ENCODE peak calls at places on chromosomes 12 and 14, in nine cellular contexts. L, P, A, V, R, B, D, C and M are unnamed samples.
A peak's percentile ranks its signal among the peaks of the same experiment; 100 is the strongest.

GRCh38 chr12:69161835-69162234 is 77.5 kb upstream of the CPSF6 start:
- DNase-seq in L (no peak), P (no peak), A (no peak), V (no peak), R (no peak), B (no peak), D (no peak), C (peak; percentile 13), M (no peak)

GRCh38 chr12:82740129-82741000 is 53.7 kb downstream of the TMTC2 start:
- DNase-seq in L (no peak), P (peak; percentile 85), A (no peak), V (peak; percentile 75), R (no peak), B (no peak), D (peak; percentile 32), C (peak; percentile 55), M (no peak)

GRCh38 chr12:4116251-4117111 is 157.1 kb upstream of the CCND2 start:
- DNase-seq in L (no peak), P (peak; percentile 69), A (no peak), V (peak; percentile 70), R (no peak), B (no peak), D (peak; percentile 55), C (peak; percentile 79), M (no peak)

GRCh38 chr12:47507221-47507620 is 198.6 kb downstream of the RPAP3 start:
- DNase-seq in L (no peak), P (peak; percentile 32), A (no peak), V (no peak), R (no peak), B (no peak), D (no peak), C (peak; percentile 26), M (no peak)

GRCh38 chr14:39912192-39913100 is 480.2 kb upstream of the FBXO33 start:
- DNase-seq in L (no peak), P (no peak), A (no peak), V (no peak), R (no peak), B (no peak), D (no peak), C (no peak), M (no peak)

GRCh38 chr14:77869350-77869749 is 69.4 kb downstream of the ADCK1 start:
- DNase-seq in L (no peak), P (no peak), A (no peak), V (no peak), R (no peak), B (no peak), D (no peak), C (no peak), M (no peak)

GRCh38 chr14:75242546-75243273 is 35.9 kb upstream of the FOS start:
- DNase-seq in L (no peak), P (peak; percentile 83), A (no peak), V (peak; percentile 66), R (no peak), B (no peak), D (no peak), C (peak; percentile 90), M (no peak)

GRCh38 chr12:127169321-127170270 is 1097.4 kb upstream of the TMEM132C start:
- DNase-seq in L (no peak), P (peak; percentile 78), A (no peak), V (no peak), R (no peak), B (no peak), D (no peak), C (peak; percentile 93), M (no peak)

GRCh38 chr14:38255673-38256357 is at the start of gene CLEC14A:
- DNase-seq in L (no peak), P (peak; percentile 6), A (peak; percentile 23), V (no peak), R (no peak), B (no peak), D (no peak), C (peak; percentile 28), M (no peak)

GRCh38 chr14:90412058-90412457 is 15.2 kb downstream of the CALM1 start:
- DNase-seq in L (no peak), P (no peak), A (no peak), V (no peak), R (no peak), B (no peak), D (no peak), C (peak; percentile 34), M (no peak)

GRCh38 chr14:92351750-92352149 is 28.8 kb downstream of the SLC24A4 start:
- DNase-seq in L (no peak), P (no peak), A (no peak), V (no peak), R (no peak), B (no peak), D (no peak), C (no peak), M (no peak)

GRCh38 chr14:92356677-92357076 is 33.7 kb downstream of the SLC24A4 start:
- DNase-seq in L (no peak), P (no peak), A (no peak), V (no peak), R (no peak), B (no peak), D (no peak), C (no peak), M (no peak)

GRCh38 chr14:92353447-92353846 is 30.5 kb downstream of the SLC24A4 start:
- DNase-seq in L (no peak), P (no peak), A (no peak), V (no peak), R (no peak), B (no peak), D (no peak), C (no peak), M (no peak)

GRCh38 chr14:92348154-92348553 is 25.2 kb downstream of the SLC24A4 start:
- DNase-seq in L (no peak), P (no peak), A (no peak), V (no peak), R (no peak), B (no peak), D (no peak), C (no peak), M (no peak)

DNA sequence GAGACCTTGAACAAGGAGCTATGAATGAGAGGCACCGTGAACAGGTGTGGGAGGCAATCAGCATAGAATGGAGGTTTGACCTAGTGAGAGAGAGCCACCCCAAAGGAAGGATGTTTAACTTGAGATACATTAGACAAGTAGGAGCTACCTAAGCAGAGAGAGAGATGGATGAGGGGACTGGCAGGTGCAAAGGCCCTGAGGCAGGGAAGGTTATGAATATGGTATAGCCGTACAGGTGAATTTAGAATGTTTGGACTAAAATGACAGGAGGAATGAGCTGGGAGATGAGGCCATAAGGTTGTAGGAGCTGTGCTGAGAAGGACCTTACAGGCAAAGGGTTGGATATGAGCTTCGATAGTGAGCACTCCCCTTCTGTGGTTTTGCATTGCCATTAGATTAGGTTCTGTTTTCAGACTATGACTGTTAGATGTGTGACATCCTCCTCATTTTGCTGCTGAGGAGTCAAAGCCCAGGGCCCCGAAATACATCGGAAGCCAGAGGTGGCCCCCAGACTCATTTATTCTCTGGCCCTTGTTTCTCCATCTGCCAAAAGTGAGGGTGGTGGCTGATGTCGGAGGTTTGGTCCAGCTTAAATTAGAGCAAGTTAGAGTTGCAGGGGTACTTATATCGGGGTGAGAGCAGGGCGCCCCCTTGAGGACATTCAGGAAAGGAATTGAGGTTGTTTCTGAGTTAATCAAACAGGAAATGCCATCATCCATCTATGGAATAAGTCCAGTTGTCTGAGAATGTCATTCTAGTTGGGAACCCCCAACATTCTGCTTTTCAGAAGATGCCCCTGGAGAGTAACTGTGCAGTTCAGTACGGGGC is 29.4 kb downstream of the SLC24A4 start:
- DNase-seq in L (no peak), P (no peak), A (no peak), V (no peak), R (peak; percentile 23), B (peak; percentile 18), D (no peak), C (peak; percentile 18), M (no peak)
- TF ChIP-seq CTCF in L (peak; percentile 20), P (no peak), A (peak; percentile 47), V (no peak), R (peak; percentile 51), B (peak; percentile 40), D (peak; percentile 49), C (peak; percentile 23), M (peak; percentile 75)

GRCh38 chr12:32261638-32262037 is 137.7 kb upstream of the FGD4 start:
- DNase-seq in L (no peak), P (no peak), A (no peak), V (no peak), R (no peak), B (no peak), D (no peak), C (no peak), M (no peak)
- TF ChIP-seq CTCF in L (no peak), P (no peak), A (peak; percentile 36), V (no peak), R (peak; percentile 41), B (no peak), D (no peak), C (peak; percentile 13), M (no peak)

DNA sequence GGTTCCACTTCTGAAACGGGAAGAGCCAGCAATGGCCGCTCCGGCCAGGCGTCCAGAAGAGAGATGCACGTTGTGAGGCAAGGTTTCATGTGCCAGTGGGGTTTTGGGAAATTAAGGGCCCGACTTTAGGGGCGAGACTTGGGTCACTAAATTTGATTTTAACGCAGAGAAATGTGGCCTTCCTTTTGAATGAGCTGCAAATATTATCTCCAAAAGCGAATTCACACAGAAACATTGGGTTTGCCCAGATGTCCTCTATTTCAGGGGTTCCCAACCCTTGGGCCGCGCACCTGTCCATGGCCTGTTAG is 2.3 kb upstream of the RNASE4 start:
- DNase-seq in L (no peak), P (no peak), A (no peak), V (no peak), R (no peak), B (no peak), D (no peak), C (no peak), M (no peak)
- TF ChIP-seq CTCF in L (peak; percentile 8), P (no peak), A (no peak), V (no peak), R (no peak), B (no peak), D (no peak), C (peak; percentile 25), M (no peak)

GRCh38 chr12:2588345-2588744 is 206.4 kb upstream of the FKBP4 start:
- DNase-seq in L (no peak), P (no peak), A (no peak), V (no peak), R (no peak), B (no peak), D (no peak), C (no peak), M (no peak)
- TF ChIP-seq CTCF in L (no peak), P (no peak), A (no peak), V (no peak), R (no peak), B (no peak), D (no peak), C (no peak), M (no peak)

DNA sequence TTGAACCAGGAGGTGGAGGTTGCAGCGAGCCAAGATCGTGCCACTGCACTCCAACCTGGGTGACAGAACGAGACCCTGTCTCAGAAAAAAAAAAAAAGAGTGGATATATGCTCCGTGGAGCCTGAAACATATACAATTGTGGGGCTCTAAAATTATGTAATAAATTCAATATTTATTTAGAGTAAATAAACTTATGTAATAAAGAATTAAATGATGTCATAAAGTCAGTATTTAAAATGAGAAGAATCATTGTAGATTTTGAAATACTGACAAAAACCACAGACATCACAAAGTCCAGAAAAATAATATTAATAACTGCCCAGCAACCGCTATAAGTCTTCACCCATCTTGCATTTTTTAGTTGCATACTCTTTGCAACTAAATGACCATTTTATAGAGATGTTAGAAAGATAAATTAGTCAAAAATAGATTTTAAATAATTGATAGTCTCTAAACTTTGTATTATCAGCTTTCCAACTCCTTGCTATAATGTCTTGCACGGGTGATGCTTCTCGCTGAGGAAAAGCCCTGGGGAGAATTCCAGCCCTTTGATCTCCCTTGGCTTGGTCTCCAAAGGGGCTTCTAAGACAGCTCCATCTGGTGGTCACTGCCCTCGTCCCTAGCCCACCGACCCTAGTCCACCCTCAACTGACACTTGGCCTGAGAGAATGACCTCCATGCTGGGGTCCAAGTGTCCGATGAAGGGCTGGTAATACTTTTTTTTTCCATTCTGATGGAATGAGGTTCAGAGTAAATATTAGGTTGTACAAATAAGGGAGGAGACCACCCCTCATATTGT is 7.9 kb upstream of the TMBIM6 start:
- DNase-seq in L (no peak), P (no peak), A (peak; percentile 22), V (no peak), R (peak; percentile 18), B (no peak), D (no peak), C (no peak), M (no peak)
- TF ChIP-seq CTCF in L (no peak), P (no peak), A (no peak), V (no peak), R (peak; percentile 43), B (no peak), D (no peak), C (no peak), M (no peak)